ENCODE peak calls at places on chromosomes 13 and 19, in eight cellular contexts. One of them, this sample, is unnamed.

GRCh38 chr19:14381689-14382474 is 638 bp downstream of the ADGRE5 start:
- DNase-seq in GM04503: no peak
- DNase-seq in amniotic epithelial cell: peak
- DNase-seq in dorsolateral prefrontal cortex: no peak
- DNase-seq in C1 segment of cervical spinal cord: no peak
- DNase-seq in activated CD8-positive, alpha-beta memory T cell treated with anti-CD3 and anti-CD28 coated beads for 1 hour: peak
- DNase-seq in brain microvascular endothelial cell: peak
- DNase-seq in CD8-positive, alpha-beta memory T cell: peak
- DNase-seq in this sample: peak

GRCh38 chr13:45482571-45483173 is 17.9 kb downstream of the COG3 start:
- DNase-seq in GM04503: no peak
- DNase-seq in amniotic epithelial cell: peak
- DNase-seq in dorsolateral prefrontal cortex: no peak
- DNase-seq in C1 segment of cervical spinal cord: no peak
- DNase-seq in activated CD8-positive, alpha-beta memory T cell treated with anti-CD3 and anti-CD28 coated beads for 1 hour: no peak
- DNase-seq in brain microvascular endothelial cell: no peak
- DNase-seq in CD8-positive, alpha-beta memory T cell: no peak
- DNase-seq in this sample: no peak

GRCh38 chr13:29702912-29703351 is 107.4 kb upstream of the SLC7A1 start:
- DNase-seq in GM04503: peak
- DNase-seq in amniotic epithelial cell: peak
- DNase-seq in dorsolateral prefrontal cortex: no peak
- DNase-seq in C1 segment of cervical spinal cord: no peak
- DNase-seq in activated CD8-positive, alpha-beta memory T cell treated with anti-CD3 and anti-CD28 coated beads for 1 hour: no peak
- DNase-seq in brain microvascular endothelial cell: peak
- DNase-seq in CD8-positive, alpha-beta memory T cell: no peak
- DNase-seq in this sample: peak

GRCh38 chr13:41942462-41943094 is 18.3 kb downstream of the VWA8 start:
- DNase-seq in GM04503: no peak
- DNase-seq in amniotic epithelial cell: peak
- DNase-seq in dorsolateral prefrontal cortex: no peak
- DNase-seq in C1 segment of cervical spinal cord: no peak
- DNase-seq in activated CD8-positive, alpha-beta memory T cell treated with anti-CD3 and anti-CD28 coated beads for 1 hour: no peak
- DNase-seq in brain microvascular endothelial cell: peak
- DNase-seq in CD8-positive, alpha-beta memory T cell: no peak
- DNase-seq in this sample: no peak

GRCh38 chr19:10112895-10113591 is 1.6 kb downstream of the P2RY11 start:
- DNase-seq in GM04503: no peak
- DNase-seq in amniotic epithelial cell: peak
- DNase-seq in dorsolateral prefrontal cortex: no peak
- DNase-seq in C1 segment of cervical spinal cord: no peak
- DNase-seq in activated CD8-positive, alpha-beta memory T cell treated with anti-CD3 and anti-CD28 coated beads for 1 hour: no peak
- DNase-seq in brain microvascular endothelial cell: no peak
- DNase-seq in CD8-positive, alpha-beta memory T cell: peak
- DNase-seq in this sample: no peak

GRCh38 chr19:31319465-31319864 is 29.8 kb downstream of the TSHZ3 start:
- DNase-seq in GM04503: no peak
- DNase-seq in amniotic epithelial cell: no peak
- DNase-seq in dorsolateral prefrontal cortex: no peak
- DNase-seq in C1 segment of cervical spinal cord: no peak
- DNase-seq in activated CD8-positive, alpha-beta memory T cell treated with anti-CD3 and anti-CD28 coated beads for 1 hour: no peak
- DNase-seq in brain microvascular endothelial cell: no peak
- DNase-seq in CD8-positive, alpha-beta memory T cell: no peak
- DNase-seq in this sample: no peak

GRCh38 chr19:33606556-33606955 is 15.2 kb upstream of the CHST8 start:
- DNase-seq in GM04503: no peak
- DNase-seq in amniotic epithelial cell: no peak
- DNase-seq in dorsolateral prefrontal cortex: no peak
- DNase-seq in C1 segment of cervical spinal cord: no peak
- DNase-seq in activated CD8-positive, alpha-beta memory T cell treated with anti-CD3 and anti-CD28 coated beads for 1 hour: no peak
- DNase-seq in brain microvascular endothelial cell: no peak
- DNase-seq in CD8-positive, alpha-beta memory T cell: no peak
- DNase-seq in this sample: no peak

GRCh38 chr13:96252903-96253302 is 163.0 kb downstream of the HS6ST3 start:
- DNase-seq in GM04503: no peak
- DNase-seq in amniotic epithelial cell: peak
- DNase-seq in dorsolateral prefrontal cortex: no peak
- DNase-seq in C1 segment of cervical spinal cord: no peak
- DNase-seq in activated CD8-positive, alpha-beta memory T cell treated with anti-CD3 and anti-CD28 coated beads for 1 hour: no peak
- DNase-seq in brain microvascular endothelial cell: no peak
- DNase-seq in CD8-positive, alpha-beta memory T cell: no peak
- DNase-seq in this sample: no peak

GRCh38 chr19:30167976-30168635 is 204.1 kb upstream of the ZNF536 start:
- DNase-seq in GM04503: no peak
- DNase-seq in amniotic epithelial cell: no peak
- DNase-seq in dorsolateral prefrontal cortex: no peak
- DNase-seq in C1 segment of cervical spinal cord: no peak
- DNase-seq in activated CD8-positive, alpha-beta memory T cell treated with anti-CD3 and anti-CD28 coated beads for 1 hour: no peak
- DNase-seq in brain microvascular endothelial cell: no peak
- DNase-seq in CD8-positive, alpha-beta memory T cell: no peak
- DNase-seq in this sample: no peak

GRCh38 chr13:109964164-109964563 is 177.8 kb upstream of the IRS2 start:
- DNase-seq in GM04503: no peak
- DNase-seq in amniotic epithelial cell: no peak
- DNase-seq in dorsolateral prefrontal cortex: no peak
- DNase-seq in C1 segment of cervical spinal cord: no peak
- DNase-seq in activated CD8-positive, alpha-beta memory T cell treated with anti-CD3 and anti-CD28 coated beads for 1 hour: no peak
- DNase-seq in brain microvascular endothelial cell: no peak
- DNase-seq in CD8-positive, alpha-beta memory T cell: no peak
- DNase-seq in this sample: no peak

GRCh38 chr19:45275370-45275971 is 24.4 kb downstream of the MARK4 start:
- DNase-seq in GM04503: no peak
- DNase-seq in amniotic epithelial cell: no peak
- DNase-seq in dorsolateral prefrontal cortex: no peak
- DNase-seq in C1 segment of cervical spinal cord: no peak
- DNase-seq in activated CD8-positive, alpha-beta memory T cell treated with anti-CD3 and anti-CD28 coated beads for 1 hour: no peak
- DNase-seq in brain microvascular endothelial cell: no peak
- DNase-seq in CD8-positive, alpha-beta memory T cell: no peak
- DNase-seq in this sample: no peak

GRCh38 chr13:61774903-61775302 is 359.3 kb upstream of the PCDH20 start:
- DNase-seq in GM04503: no peak
- DNase-seq in amniotic epithelial cell: no peak
- DNase-seq in dorsolateral prefrontal cortex: no peak
- DNase-seq in C1 segment of cervical spinal cord: no peak
- DNase-seq in activated CD8-positive, alpha-beta memory T cell treated with anti-CD3 and anti-CD28 coated beads for 1 hour: no peak
- DNase-seq in brain microvascular endothelial cell: no peak
- DNase-seq in CD8-positive, alpha-beta memory T cell: no peak
- DNase-seq in this sample: no peak

GRCh38 chr19:13082192-13083007 is 20.3 kb downstream of the LYL1 start:
- DNase-seq in GM04503: no peak
- DNase-seq in amniotic epithelial cell: peak
- DNase-seq in dorsolateral prefrontal cortex: no peak
- DNase-seq in C1 segment of cervical spinal cord: no peak
- DNase-seq in activated CD8-positive, alpha-beta memory T cell treated with anti-CD3 and anti-CD28 coated beads for 1 hour: no peak
- DNase-seq in brain microvascular endothelial cell: peak
- DNase-seq in CD8-positive, alpha-beta memory T cell: no peak
- DNase-seq in this sample: no peak

GRCh38 chr19:10417598-10418280 is 2.6 kb upstream of the PDE4A start:
- DNase-seq in GM04503: no peak
- DNase-seq in amniotic epithelial cell: no peak
- DNase-seq in dorsolateral prefrontal cortex: no peak
- DNase-seq in C1 segment of cervical spinal cord: no peak
- DNase-seq in activated CD8-positive, alpha-beta memory T cell treated with anti-CD3 and anti-CD28 coated beads for 1 hour: no peak
- DNase-seq in brain microvascular endothelial cell: no peak
- DNase-seq in CD8-positive, alpha-beta memory T cell: no peak
- DNase-seq in this sample: no peak

GRCh38 chr13:92734545-92734944 is 492.1 kb upstream of the GPC6 start:
- DNase-seq in GM04503: no peak
- DNase-seq in amniotic epithelial cell: no peak
- DNase-seq in dorsolateral prefrontal cortex: no peak
- DNase-seq in C1 segment of cervical spinal cord: no peak
- DNase-seq in activated CD8-positive, alpha-beta memory T cell treated with anti-CD3 and anti-CD28 coated beads for 1 hour: no peak
- DNase-seq in brain microvascular endothelial cell: no peak
- DNase-seq in CD8-positive, alpha-beta memory T cell: no peak
- DNase-seq in this sample: no peak

GRCh38 chr13:76885203-76886004 is 801 bp downstream of the KCTD12 start:
- DNase-seq in GM04503: no peak
- DNase-seq in amniotic epithelial cell: peak
- DNase-seq in dorsolateral prefrontal cortex: peak
- DNase-seq in C1 segment of cervical spinal cord: no peak
- DNase-seq in activated CD8-positive, alpha-beta memory T cell treated with anti-CD3 and anti-CD28 coated beads for 1 hour: peak
- DNase-seq in brain microvascular endothelial cell: peak
- DNase-seq in CD8-positive, alpha-beta memory T cell: peak
- DNase-seq in this sample: no peak

GRCh38 chr13:30898721-30899188 is 7.3 kb upstream of the MEDAG start:
- DNase-seq in GM04503: peak
- DNase-seq in amniotic epithelial cell: peak
- DNase-seq in dorsolateral prefrontal cortex: no peak
- DNase-seq in C1 segment of cervical spinal cord: no peak
- DNase-seq in activated CD8-positive, alpha-beta memory T cell treated with anti-CD3 and anti-CD28 coated beads for 1 hour: no peak
- DNase-seq in brain microvascular endothelial cell: peak
- DNase-seq in CD8-positive, alpha-beta memory T cell: no peak
- DNase-seq in this sample: no peak

GRCh38 chr13:97119899-97120745 is 102.0 kb upstream of the MBNL2 start:
- DNase-seq in GM04503: no peak
- DNase-seq in amniotic epithelial cell: peak
- DNase-seq in dorsolateral prefrontal cortex: no peak
- DNase-seq in C1 segment of cervical spinal cord: no peak
- DNase-seq in activated CD8-positive, alpha-beta memory T cell treated with anti-CD3 and anti-CD28 coated beads for 1 hour: no peak
- DNase-seq in brain microvascular endothelial cell: peak
- DNase-seq in CD8-positive, alpha-beta memory T cell: no peak
- DNase-seq in this sample: no peak

GRCh38 chr19:48966541-48967345 is 1.6 kb downstream of the FTL start:
- DNase-seq in GM04503: no peak
- DNase-seq in amniotic epithelial cell: no peak
- DNase-seq in dorsolateral prefrontal cortex: no peak
- DNase-seq in C1 segment of cervical spinal cord: peak
- DNase-seq in activated CD8-positive, alpha-beta memory T cell treated with anti-CD3 and anti-CD28 coated beads for 1 hour: no peak
- DNase-seq in brain microvascular endothelial cell: no peak
- DNase-seq in CD8-positive, alpha-beta memory T cell: no peak
- DNase-seq in this sample: no peak

GRCh38 chr19:10655457-10656312 is 1.5 kb downstream of the ILF3 start:
- DNase-seq in GM04503: no peak
- DNase-seq in amniotic epithelial cell: peak
- DNase-seq in dorsolateral prefrontal cortex: no peak
- DNase-seq in C1 segment of cervical spinal cord: no peak
- DNase-seq in activated CD8-positive, alpha-beta memory T cell treated with anti-CD3 and anti-CD28 coated beads for 1 hour: no peak
- DNase-seq in brain microvascular endothelial cell: peak
- DNase-seq in CD8-positive, alpha-beta memory T cell: no peak
- DNase-seq in this sample: peak

GRCh38 chr19:16014923-16015804 is 61.1 kb upstream of the TPM4 start:
- DNase-seq in GM04503: no peak
- DNase-seq in amniotic epithelial cell: no peak
- DNase-seq in dorsolateral prefrontal cortex: no peak
- DNase-seq in C1 segment of cervical spinal cord: no peak
- DNase-seq in activated CD8-positive, alpha-beta memory T cell treated with anti-CD3 and anti-CD28 coated beads for 1 hour: no peak
- DNase-seq in brain microvascular endothelial cell: no peak
- DNase-seq in CD8-positive, alpha-beta memory T cell: no peak
- DNase-seq in this sample: no peak

This sample was measured in PC-9.